ENCODE peak calls at places on chromosomes 5 and 9, in six cellular contexts. L, J, R, T, D and B are unnamed samples.

GRCh38 chr9:81621785-81622243 is 67.5 kb downstream of the TLE1 start:
- DNase-seq in J (no peak), R (no peak), T (no peak), D (no peak), L (no peak), B (no peak)

GRCh38 chr5:142437563-142437962 is 112.7 kb upstream of the SPRY4 start:
- DNase-seq in D (no peak), T (peak), L (no peak), R (no peak), J (no peak), B (no peak)

GRCh38 chr5:175386526-175386925 is 57.5 kb downstream of the DRD1 start:
- DNase-seq in R (no peak), L (no peak), D (no peak), T (no peak), J (no peak), B (no peak)

GRCh38 chr5:45089870-45090269 is 281.1 kb downstream of the MRPS30 start:
- DNase-seq in D (no peak), L (no peak), T (no peak), R (no peak), J (no peak), B (no peak)

GRCh38 chr5:16930487-16930886 is 5.6 kb downstream of the MYO10 start:
- DNase-seq in L (no peak), R (no peak), T (no peak), D (no peak), J (no peak), B (no peak)

GRCh38 chr9:101119206-101119819 is 90.8 kb downstream of the PLPPR1 start:
- DNase-seq in D (peak), T (peak), J (peak), R (peak), L (no peak), B (peak)

GRCh38 chr5:105034335-105034734 is 1471.7 kb upstream of the NUDT12 start:
- DNase-seq in R (no peak), J (no peak), T (no peak), L (no peak), D (no peak), B (no peak)

GRCh38 chr5:38913714-38914113 is 67.9 kb downstream of the OSMR start:
- DNase-seq in L (no peak), R (no peak), T (no peak), J (no peak), D (no peak), B (no peak)

GRCh38 chr9:5951686-5952211 is 61.1 kb downstream of the MLANA start:
- DNase-seq in L (no peak), T (no peak), J (peak), R (no peak), D (no peak), B (no peak)

DNA sequence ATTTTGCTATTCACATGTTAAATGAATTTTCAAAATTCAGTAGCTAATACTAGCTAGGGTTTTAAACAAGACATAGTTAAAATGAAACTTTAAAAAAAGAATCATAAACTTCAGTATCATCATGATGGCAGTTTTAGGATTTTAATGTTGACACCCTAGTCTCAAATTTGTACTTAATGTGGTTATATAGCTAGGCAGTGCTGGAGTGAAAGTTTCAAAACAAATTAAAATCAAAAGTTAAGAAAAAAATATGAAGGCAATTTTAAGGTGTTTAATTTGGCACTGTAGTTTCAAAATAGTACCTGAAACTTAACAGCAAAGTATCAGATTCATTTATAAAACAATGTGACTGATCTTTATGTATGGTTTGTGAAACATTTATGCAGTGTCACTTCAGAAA is 19.3 kb upstream of the CDKN2B start:
- DNase-seq in D (no peak), J (no peak), L (no peak), T (no peak), R (no peak), B (no peak)
- TF ChIP-seq POLR2A in D (no peak), J (no peak), L (no peak), T (no peak), R (no peak), B (no peak)

GRCh38 chr9:134641173-134641985 is at the start of gene COL5A1:
- DNase-seq in D (peak), J (peak), R (peak), L (no peak), T (no peak), B (no peak)
- H3K4me3 ChIP-seq in D (no peak), J (peak), R (peak), L (no peak), T (no peak), B (no peak)

DNA sequence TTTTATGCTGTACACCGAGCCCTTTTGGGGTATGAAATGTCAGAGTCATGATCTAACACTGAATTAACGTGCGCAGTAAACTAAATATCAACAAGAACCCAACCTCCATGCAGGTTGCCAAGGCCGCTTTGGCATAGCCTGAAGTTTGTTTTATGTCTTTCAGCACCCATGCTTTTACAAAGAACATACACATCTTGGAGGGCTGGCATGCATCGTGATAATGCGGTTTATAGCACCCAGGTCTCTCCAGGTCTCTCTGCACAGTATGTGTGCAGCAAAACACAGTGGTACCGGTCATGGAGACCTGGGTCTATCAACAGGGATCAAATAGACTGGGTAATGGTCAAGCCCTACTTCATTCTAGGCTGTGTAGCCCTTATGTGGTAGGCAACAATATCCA is 11.8 kb downstream of the NPR3 start:
- DNase-seq in R (no peak), J (no peak), D (no peak), T (no peak), L (no peak), B (no peak)
- TF ChIP-seq MYC in R (no peak), J (no peak), D (no peak), T (no peak), L (no peak), B (no peak)

DNA sequence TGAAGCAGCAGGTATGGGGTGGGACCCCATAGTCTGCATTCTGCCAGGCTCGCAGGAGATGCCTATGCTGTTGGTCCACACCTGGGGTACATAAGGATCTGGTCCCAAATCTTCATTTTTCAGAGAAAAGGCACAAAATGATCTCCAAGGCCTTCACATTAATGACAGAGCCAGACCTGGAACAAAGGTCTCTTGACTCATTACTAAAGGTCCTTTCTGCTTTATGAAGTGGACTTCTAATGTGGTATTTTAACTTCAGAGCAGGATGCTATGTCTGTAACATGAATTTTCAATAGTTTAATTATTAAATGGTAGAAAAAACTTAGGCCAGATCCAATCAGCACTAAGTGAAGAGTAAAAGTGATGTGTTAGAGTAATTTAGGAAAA is 38.0 kb downstream of the DMGDH start:
- DNase-seq in D (no peak), J (no peak), L (no peak), T (peak), R (no peak), B (no peak)
- TF ChIP-seq POLR2A in D (no peak), J (no peak), L (no peak), T (no peak), R (no peak), B (no peak)

DNA sequence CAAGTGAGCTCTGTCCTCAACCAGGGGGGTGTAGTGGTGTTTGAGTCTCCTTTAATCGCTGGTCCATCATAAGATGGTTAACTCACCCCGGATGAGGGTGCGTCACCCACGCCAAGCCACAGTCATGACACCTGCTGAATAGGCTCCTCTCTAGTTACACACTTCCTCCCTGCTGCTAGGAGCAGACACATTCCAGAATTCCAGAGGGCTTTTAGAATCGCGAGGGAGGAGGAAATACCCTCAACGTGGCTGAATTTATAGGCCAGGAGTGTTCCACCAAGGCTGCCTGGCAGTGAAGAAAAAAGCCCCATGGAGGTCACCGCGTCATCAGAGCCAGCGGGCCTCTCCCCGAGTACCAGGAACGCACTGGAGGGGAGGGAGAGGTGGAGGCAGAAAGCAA is 5.1 kb downstream of the GLRX start:
- DNase-seq in R (no peak), L (no peak), T (no peak), J (no peak), D (no peak), B (no peak)
- H3K4me3 ChIP-seq in R (no peak), L (peak), T (no peak), J (no peak), D (no peak), B (peak)

GRCh38 chr9:84485539-84485938 is 145.0 kb upstream of the SLC28A3 start:
- DNase-seq in D (no peak), J (no peak), R (no peak), T (no peak), L (no peak), B (no peak)

GRCh38 chr9:84478996-84479395 is 138.4 kb upstream of the SLC28A3 start:
- DNase-seq in T (no peak), L (no peak), D (no peak), R (no peak), J (no peak), B (no peak)

GRCh38 chr9:84481819-84482218 is 141.3 kb upstream of the SLC28A3 start:
- DNase-seq in J (no peak), D (no peak), R (no peak), L (no peak), T (no peak), B (no peak)

GRCh38 chr9:84480071-84480470 is 139.5 kb upstream of the SLC28A3 start:
- DNase-seq in T (no peak), R (no peak), L (no peak), J (no peak), D (no peak), B (no peak)
- TF ChIP-seq MYC in T (no peak), R (no peak), L (no peak), J (no peak), D (no peak), B (no peak)

DNA sequence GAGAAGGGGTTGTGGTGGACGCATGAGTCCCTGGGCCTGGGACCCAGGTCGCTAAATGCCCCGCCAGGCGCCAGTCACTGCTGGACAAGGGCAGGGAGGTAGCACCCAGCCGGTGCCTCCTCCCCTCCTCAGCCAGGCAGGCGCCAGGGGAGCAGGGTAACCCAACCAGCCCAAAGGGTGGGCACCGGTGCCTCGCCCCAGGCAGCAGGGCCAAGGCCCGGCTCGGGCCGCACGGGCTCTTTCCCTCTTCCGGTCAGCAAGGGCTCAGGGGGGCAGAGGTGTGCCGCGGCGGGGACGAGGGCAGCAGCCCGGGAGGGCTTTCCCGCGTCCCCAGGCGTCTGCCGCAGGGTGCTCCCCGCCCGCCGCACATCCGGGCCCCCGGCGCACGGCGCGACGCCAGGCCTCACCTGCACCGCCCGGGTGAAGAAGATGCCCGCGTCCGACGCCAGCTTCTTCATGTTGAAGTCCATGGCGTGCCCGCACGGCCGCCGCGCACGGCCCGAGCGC is 393 bp downstream of the SH3GLB2 start:
- DNase-seq in J (peak), R (peak), D (peak), L (no peak), T (peak), B (peak)
- TF ChIP-seq POLR2A in J (no peak), R (no peak), D (no peak), L (no peak), T (no peak), B (no peak)

GRCh38 chr9:109781086-109781485 is 1.1 kb downstream of the PALM2AKAP2 start:
- DNase-seq in D (no peak), L (no peak), T (no peak), J (no peak), R (no peak), B (no peak)
- H3K4me3 ChIP-seq in D (no peak), L (no peak), T (peak), J (no peak), R (no peak), B (no peak)

DNA sequence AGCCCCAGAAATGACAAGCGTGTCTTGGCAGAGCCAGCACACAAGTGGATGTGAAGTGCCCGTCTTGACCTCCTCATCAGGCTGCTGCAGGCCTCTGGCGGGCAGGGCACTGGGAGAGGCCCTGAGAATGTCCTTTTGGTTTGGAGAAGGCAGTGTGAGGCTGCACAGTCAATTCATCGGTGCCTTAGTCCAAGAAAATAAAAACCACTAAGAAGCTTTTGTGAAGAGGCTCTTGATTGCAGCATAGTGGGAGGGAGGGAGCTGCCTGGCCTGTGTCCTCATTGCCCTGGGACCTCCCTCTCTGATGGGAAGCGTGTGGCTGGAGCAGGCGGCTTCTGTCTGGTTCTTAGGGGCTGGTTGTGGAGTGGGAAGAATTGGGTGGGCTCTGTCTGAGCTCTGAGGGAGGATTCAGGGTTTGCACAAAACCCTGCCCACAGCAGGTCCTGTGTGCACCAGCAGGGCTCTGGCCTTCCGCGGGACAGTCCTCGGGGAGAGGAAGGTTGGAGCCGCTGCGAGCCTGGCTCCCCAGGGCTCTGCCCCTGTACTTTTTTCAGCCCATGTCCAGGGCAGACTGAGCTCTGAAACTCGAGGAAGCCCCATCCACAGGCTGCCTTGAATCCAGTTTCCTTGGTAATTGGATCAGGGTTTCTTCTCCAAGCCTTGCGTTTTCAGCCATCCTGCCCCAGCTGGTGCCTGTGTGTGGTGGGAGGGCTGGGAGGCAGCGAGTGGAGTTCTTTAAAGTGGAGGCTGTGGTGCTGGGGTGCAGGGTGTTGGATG is 1.1 kb downstream of the HRCT1 start:
- DNase-seq in J (peak), L (no peak), T (no peak), R (peak), D (no peak), B (no peak)
- TF ChIP-seq MYC in J (no peak), L (no peak), T (no peak), R (no peak), D (no peak), B (no peak)

GRCh38 chr9:136051568-136052432 is 43.3 kb downstream of the NACC2 start:
- DNase-seq in R (peak), J (peak), L (no peak), D (no peak), T (peak), B (peak)
- TF ChIP-seq POLR2A in R (peak), J (peak), L (no peak), D (no peak), T (no peak), B (no peak)